ENCODE peak calls at places on chromosome 21, in five cellular contexts. R is naive thymus-derived CD8-positive, alpha-beta T cell; X is T-helper 22 cell; W is GM03348; B is nucleus accumbens. A is an unnamed sample.
A peak's percentile ranks its signal among the peaks of the same experiment; 100 is the strongest.

GRCh38 chr21:42563261-42564045 is 49.8 kb downstream of the SLC37A1 start:
- DNase-seq in R (no peak), X (no peak), W (no peak), B (peak; percentile 66), A (peak; percentile 89)

GRCh38 chr21:36691539-36692124 is 7.3 kb upstream of the SIM2 start:
- DNase-seq in R (no peak), X (no peak), W (no peak), B (no peak), A (no peak)

GRCh38 chr21:33036430-33037162 is 10.9 kb downstream of the OLIG2 start:
- DNase-seq in R (no peak), X (no peak), W (peak; percentile 79), B (no peak), A (no peak)

GRCh38 chr21:36010801-36011200 is 49.5 kb downstream of the SETD4 start:
- DNase-seq in R (no peak), X (no peak), W (no peak), B (no peak), A (no peak)

GRCh38 chr21:38619865-38620513 is 121.7 kb upstream of the ERG start:
- DNase-seq in R (no peak), X (no peak), W (peak; percentile 78), B (no peak), A (no peak)

GRCh38 chr21:34635307-34635706 is 20.4 kb upstream of the RCAN1 start:
- DNase-seq in R (no peak), X (no peak), W (no peak), B (no peak), A (no peak)

GRCh38 chr21:29219165-29219770 is 79.5 kb upstream of the BACH1 start:
- DNase-seq in R (no peak), X (no peak), W (no peak), B (no peak), A (no peak)

GRCh38 chr21:43909736-43910455 is 44.9 kb downstream of the AGPAT3 start:
- DNase-seq in R (no peak), X (no peak), W (no peak), B (no peak), A (no peak)

GRCh38 chr21:41166947-41167346 is 1.0 kb upstream of the BACE2 start:
- DNase-seq in R (no peak), X (no peak), W (no peak), B (no peak), A (no peak)

GRCh38 chr21:32359719-32360260 is 33.0 kb downstream of the URB1 start:
- DNase-seq in R (no peak), X (no peak), W (peak; percentile 29), B (no peak), A (no peak)

GRCh38 chr21:42669069-42669468 is 15.6 kb downstream of the PDE9A start:
- DNase-seq in R (no peak), X (no peak), W (no peak), B (no peak), A (no peak)

GRCh38 chr21:42673633-42674328 is 20.4 kb downstream of the PDE9A start:
- DNase-seq in R (no peak), X (no peak), W (no peak), B (no peak), A (no peak)

GRCh38 chr21:42818328-42818749 is 61.0 kb downstream of the WDR4 start:
- DNase-seq in R (peak; percentile 55), X (peak; percentile 20), W (peak; percentile 73), B (no peak), A (peak; percentile 57)

GRCh38 chr21:14875704-14876364 is 189.0 kb downstream of the NRIP1 start:
- DNase-seq in R (no peak), X (no peak), W (no peak), B (no peak), A (no peak)

GRCh38 chr21:42660118-42660470 is 6.7 kb downstream of the PDE9A start:
- DNase-seq in R (no peak), X (no peak), W (no peak), B (no peak), A (no peak)

GRCh38 chr21:43712268-43712942 is 6.5 kb upstream of the PDXK start:
- DNase-seq in R (no peak), X (no peak), W (peak; percentile 61), B (no peak), A (no peak)

GRCh38 chr21:37605006-37605405 is 238.4 kb downstream of the DYRK1A start:
- DNase-seq in R (no peak), X (no peak), W (no peak), B (no peak), A (no peak)

GRCh38 chr21:36408568-36408967 is 23.4 kb downstream of the CHAF1B start:
- DNase-seq in R (no peak), X (no peak), W (no peak), B (no peak), A (no peak)

GRCh38 chr21:24395320-24395933 is 1211.9 kb downstream of the MRPL39 start:
- DNase-seq in R (no peak), X (no peak), W (no peak), B (no peak), A (no peak)

GRCh38 chr21:44931137-44931500 is 8.7 kb upstream of the SLX9 start:
- DNase-seq in R (no peak), X (no peak), W (peak; percentile 81), B (no peak), A (no peak)

GRCh38 chr21:45299026-45299863 is 11.6 kb upstream of the POFUT2 start:
- DNase-seq in R (no peak), X (no peak), W (no peak), B (no peak), A (no peak)

GRCh38 chr21:42403611-42404231 is at the start of gene UBASH3A:
- DNase-seq in R (peak; percentile 82), X (no peak), W (no peak), B (no peak), A (no peak)

GRCh38 chr21:29017639-29018237 is 1.4 kb downstream of the RWDD2B start:
- DNase-seq in R (no peak), X (no peak), W (no peak), B (no peak), A (no peak)